ENCODE peak calls at places on chromosomes 2 and 18, in nine cellular contexts. D is upper lobe of right lung; H is psoas muscle; U is CD4-positive, alpha-beta memory T cell; I is ovary; T is fibroblast of lung; J is H9; M is gastrocnemius medialis; V is cardiac muscle cell. F is an unnamed sample.

GRCh38 chr2:175154670-175155082 is 13.3 kb downstream of the ATF2 start:
- DNase-seq in D (no peak), H (no peak), U (no peak), I (no peak), T (peak; percentile 89), J (no peak), M (no peak), V (no peak), F (no peak)

GRCh38 chr2:150971910-150972309 is 289.8 kb downstream of the RBM43 start:
- DNase-seq in D (no peak), H (no peak), U (no peak), I (no peak), T (no peak), J (no peak), M (no peak), V (no peak), F (no peak)

GRCh38 chr2:237968048-237968862 is 1.4 kb downstream of the UBE2F start:
- DNase-seq in D (peak; percentile 62), H (no peak), U (peak; percentile 50), I (no peak), T (peak; percentile 39), J (peak; percentile 43), M (peak; percentile 10), V (no peak), F (no peak)

GRCh38 chr2:55045685-55046221 is 4.5 kb downstream of the RTN4 start:
- DNase-seq in D (no peak), H (no peak), U (no peak), I (no peak), T (no peak), J (no peak), M (no peak), V (no peak), F (no peak)

GRCh38 chr18:59279193-59279592 is 5.9 kb upstream of the RAX start:
- DNase-seq in D (no peak), H (no peak), U (no peak), I (no peak), T (peak; percentile 7), J (no peak), M (no peak), V (no peak), F (no peak)

GRCh38 chr2:177628817-177629216 is 236.2 kb downstream of the AGPS start:
- DNase-seq in D (no peak), H (no peak), U (no peak), I (no peak), T (no peak), J (no peak), M (no peak), V (no peak), F (no peak)

GRCh38 chr2:128541448-128541847 is 222.8 kb upstream of the HS6ST1 start:
- DNase-seq in D (no peak), H (no peak), U (no peak), I (no peak), T (no peak), J (no peak), M (no peak), V (no peak), F (no peak)

GRCh38 chr2:85810376-85811172 is 56.8 kb downstream of the ATOH8 start:
- DNase-seq in D (no peak), H (no peak), U (no peak), I (no peak), T (no peak), J (no peak), M (no peak), V (no peak), F (no peak)

GRCh38 chr2:45607701-45608100 is 3.4 kb downstream of the SRBD1 start:
- DNase-seq in D (no peak), H (no peak), U (no peak), I (no peak), T (peak; percentile 20), J (no peak), M (no peak), V (peak; percentile 53), F (no peak)

GRCh38 chr2:215764441-215765048 is 248.8 kb downstream of the MREG start:
- DNase-seq in D (no peak), H (no peak), U (no peak), I (no peak), T (peak; percentile 89), J (no peak), M (no peak), V (no peak), F (no peak)

GRCh38 chr2:46708492-46708891 is 207.1 kb downstream of the MCFD2 start:
- DNase-seq in D (no peak), H (no peak), U (no peak), I (no peak), T (no peak), J (no peak), M (no peak), V (no peak), F (no peak)

GRCh38 chr2:46706264-46706983 is 209.2 kb downstream of the MCFD2 start:
- DNase-seq in D (no peak), H (no peak), U (no peak), I (no peak), T (peak; percentile 48), J (no peak), M (no peak), V (no peak), F (no peak)

GRCh38 chr2:46711156-46711555 is 204.4 kb downstream of the MCFD2 start:
- DNase-seq in D (no peak), H (no peak), U (no peak), I (no peak), T (peak; percentile 56), J (no peak), M (no peak), V (no peak), F (no peak)

GRCh38 chr2:46705663-46706062 is 209.9 kb downstream of the MCFD2 start:
- DNase-seq in D (no peak), H (no peak), U (no peak), I (no peak), T (no peak), J (no peak), M (no peak), V (no peak), F (no peak)

GRCh38 chr2:46707909-46708308 is 207.7 kb downstream of the MCFD2 start:
- DNase-seq in D (no peak), H (no peak), U (no peak), I (no peak), T (no peak), J (no peak), M (no peak), V (no peak), F (no peak)
- H3K4me1 ChIP-seq in D (peaks cover 54% of the 10 kb centered on the region), H (peaks cover 62% of the 10 kb centered on the region), U (peaks cover 8% of the 10 kb centered on the region), I (peaks cover 11% of the 10 kb centered on the region), T (peaks cover 14% of the 10 kb centered on the region), J (peaks cover 18% of the 10 kb centered on the region), M (peaks cover 76% of the 10 kb centered on the region), V (peaks cover 3% of the 10 kb centered on the region), F (peaks cover 4% of the 10 kb centered on the region)

DNA sequence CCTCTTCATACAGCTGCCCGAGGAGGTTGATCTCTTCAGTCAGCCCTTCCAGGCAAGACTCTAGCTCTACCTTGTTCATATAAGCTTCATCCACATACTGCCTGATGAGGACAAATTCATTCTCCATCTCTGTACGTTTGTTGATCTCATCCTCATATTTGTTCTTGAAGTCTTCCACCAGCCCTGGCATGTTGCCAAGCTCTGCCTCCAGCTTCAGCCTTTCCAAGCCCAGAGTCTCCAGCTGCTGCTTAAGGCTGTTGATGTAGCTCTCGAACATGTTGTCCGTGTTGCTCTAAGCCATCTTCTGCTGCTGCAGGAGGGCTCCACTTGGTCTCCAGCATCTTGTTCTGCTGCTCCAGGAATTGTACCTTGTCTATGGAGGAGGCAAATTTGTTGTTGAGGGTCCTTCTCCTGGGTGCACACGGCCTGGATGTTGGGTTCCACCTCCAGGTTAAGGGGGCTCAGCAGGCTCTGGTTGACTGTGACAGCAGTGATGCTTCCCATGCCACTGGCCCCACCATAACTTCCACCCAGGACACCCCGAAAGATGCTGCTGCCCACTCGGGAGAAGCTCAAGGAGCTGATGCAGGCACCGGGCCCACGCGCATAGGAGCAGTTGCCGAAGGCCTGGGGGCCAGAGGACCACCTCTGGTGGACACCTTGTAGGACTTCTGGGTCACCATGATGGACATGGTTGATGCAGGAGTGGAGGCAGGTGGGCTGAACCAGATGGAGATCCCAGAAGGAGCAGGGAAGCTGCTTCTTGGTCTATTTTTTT is 30.3 kb downstream of the ICA1L start:
- DNase-seq in D (no peak), H (no peak), U (no peak), I (no peak), T (no peak), J (no peak), M (no peak), V (no peak), F (no peak)
- H3K27me3 ChIP-seq in D (no peaks in the 10 kb centered on the region), H (no peaks in the 10 kb centered on the region), U (no peaks in the 10 kb centered on the region), I (no peaks in the 10 kb centered on the region), T (no peaks in the 10 kb centered on the region), J (no peaks in the 10 kb centered on the region), M (no peaks in the 10 kb centered on the region), V (no peaks in the 10 kb centered on the region), F (no peaks in the 10 kb centered on the region)

GRCh38 chr2:66443977-66444855 is 9.3 kb downstream of the MEIS1 start:
- DNase-seq in D (no peak), H (peak; percentile 51), U (no peak), I (peak; percentile 53), T (no peak), J (no peak), M (no peak), V (peak; percentile 63), F (no peak)

GRCh38 chr2:66446178-66446860 is 11.4 kb downstream of the MEIS1 start:
- DNase-seq in D (no peak), H (peak; percentile 72), U (no peak), I (peak; percentile 78), T (peak; percentile 78), J (peak; percentile 69), M (no peak), V (peak; percentile 72), F (no peak)

GRCh38 chr2:66445781-66446177 is 10.9 kb downstream of the MEIS1 start:
- DNase-seq in D (no peak), H (no peak), U (no peak), I (peak; percentile 59), T (no peak), J (peak; percentile 67), M (no peak), V (peak; percentile 74), F (no peak)

GRCh38 chr2:66446924-66447323 is 12.0 kb downstream of the MEIS1 start:
- DNase-seq in D (no peak), H (no peak), U (no peak), I (no peak), T (no peak), J (no peak), M (no peak), V (no peak), F (no peak)

GRCh38 chr2:66445076-66445724 is 10.3 kb downstream of the MEIS1 start:
- DNase-seq in D (no peak), H (peak; percentile 52), U (no peak), I (peak; percentile 59), T (peak; percentile 68), J (peak; percentile 53), M (no peak), V (peak; percentile 78), F (no peak)
- H3K4me1 ChIP-seq in D (peaks cover 4% of the 10 kb centered on the region), H (no peaks in the 10 kb centered on the region), U (no peaks in the 10 kb centered on the region), I (peaks cover 2% of the 10 kb centered on the region), T (peaks cover 4% of the 10 kb centered on the region), J (peaks cover 4% of the 10 kb centered on the region), M (no peaks in the 10 kb centered on the region), V (peaks cover 52% of the 10 kb centered on the region), F (peaks cover 7% of the 10 kb centered on the region)

GRCh38 chr2:173667415-173667814 is 297.8 kb downstream of the SP3 start:
- DNase-seq in D (no peak), H (no peak), U (no peak), I (no peak), T (no peak), J (no peak), M (no peak), V (peak; percentile 23), F (no peak)
- H3K27me3 ChIP-seq in D (no peaks in the 10 kb centered on the region), H (no peaks in the 10 kb centered on the region), U (no peaks in the 10 kb centered on the region), I (no peaks in the 10 kb centered on the region), T (no peaks in the 10 kb centered on the region), J (no peaks in the 10 kb centered on the region), M (no peaks in the 10 kb centered on the region), V (no peaks in the 10 kb centered on the region), F (no peaks in the 10 kb centered on the region)

GRCh38 chr2:24517247-24517646 is 26.2 kb downstream of the NCOA1 start:
- DNase-seq in D (no peak), H (no peak), U (no peak), I (no peak), T (no peak), J (no peak), M (no peak), V (peak; percentile 20), F (no peak)
- H3K4me1 ChIP-seq in D (peaks cover 24% of the 10 kb centered on the region), H (peaks cover 42% of the 10 kb centered on the region), U (peaks cover 26% of the 10 kb centered on the region), I (peaks cover 7% of the 10 kb centered on the region), T (peaks cover 2% of the 10 kb centered on the region), J (no peaks in the 10 kb centered on the region), M (peaks cover 42% of the 10 kb centered on the region), V (peaks cover 8% of the 10 kb centered on the region), F (no peaks in the 10 kb centered on the region)